ENCODE peak calls at places on chromosomes 2 and 18, in seven cellular contexts. J is tibial artery; T is heart left ventricle; A is kidney; S is activated naive CD8-positive, alpha-beta T cell treated with anti-CD3 and anti-CD28 coated beads, Interleukin-2, amount 10 ng/mL, durations not matched to agents 7 days and 5 days; C is amniotic stem cell; H is GM12892. I is an unnamed sample.

GRCh38 chr2:1593371-1594205 is 150.7 kb downstream of the PXDN start:
- DNase-seq in H (no peak), J (peak), S (no peak), C (peak), A (peak), T (peak), I (peak)

GRCh38 chr2:21011876-21012556 is 31.9 kb downstream of the APOB start:
- DNase-seq in H (no peak), C (no peak), T (no peak), J (no peak), A (no peak), S (no peak), I (no peak)

GRCh38 chr2:28556303-28556702 is 60.4 kb downstream of the PLB1 start:
- DNase-seq in T (no peak), J (no peak), S (no peak), A (no peak), C (no peak), H (no peak), I (no peak)

GRCh38 chr2:189134485-189134884 is 45.1 kb downstream of the COL5A2 start:
- DNase-seq in H (no peak), J (no peak), A (no peak), S (no peak), T (no peak), C (no peak), I (no peak)

GRCh38 chr2:85775406-85776381 is 21.9 kb downstream of the ATOH8 start:
- DNase-seq in S (no peak), C (no peak), J (no peak), T (peak), H (no peak), A (peak), I (no peak)

GRCh38 chr2:69013837-69014796 is 1.1 kb downstream of the ANTXR1 start:
- DNase-seq in A (no peak), S (no peak), T (no peak), J (no peak), C (no peak), H (no peak), I (no peak)

GRCh38 chr2:18345848-18346247 is 214.6 kb downstream of the RDH14 start:
- DNase-seq in A (no peak), J (no peak), H (no peak), S (no peak), T (no peak), C (no peak), I (no peak)

GRCh38 chr2:234429265-234429664 is 67.6 kb downstream of the ARL4C start:
- DNase-seq in T (no peak), A (no peak), C (no peak), J (no peak), S (no peak), H (no peak), I (no peak)

GRCh38 chr2:189576361-189576760 is 4.2 kb downstream of the SLC40A1 start:
- DNase-seq in A (no peak), H (no peak), C (no peak), S (no peak), J (no peak), T (peak), I (no peak)

GRCh38 chr2:188693111-188693510 is 281.1 kb upstream of the COL3A1 start:
- DNase-seq in A (no peak), C (no peak), H (no peak), S (no peak), J (no peak), T (peak), I (no peak)

GRCh38 chr2:37318401-37318800 is 6.2 kb downstream of the PRKD3 start:
- DNase-seq in J (no peak), A (no peak), S (no peak), H (no peak), C (no peak), T (no peak), I (no peak)

GRCh38 chr2:9099341-9099751 is 95.9 kb upstream of the MBOAT2 start:
- DNase-seq in J (no peak), A (no peak), T (no peak), C (no peak), S (no peak), H (peak), I (no peak)

GRCh38 chr18:34031810-34032209 is 192.9 kb downstream of the NOL4 start:
- DNase-seq in C (no peak), A (no peak), S (no peak), H (no peak), J (no peak), T (no peak), I (no peak)

GRCh38 chr2:191835539-191836350 is 11.1 kb downstream of the CAVIN2 start:
- DNase-seq in C (peak), H (no peak), T (no peak), A (no peak), J (no peak), S (no peak), I (no peak)

I was measured in CD14-positive monocyte.